ENCODE peak calls at places on chromosomes 16 and 17, in ten cellular contexts. T is PC-3; E is breast epithelium; N is left lung; Z is CD8-positive, alpha-beta memory T cell; Y is GM23248; K is AG04450; X is neuronal stem cell; V is upper lobe of right lung; D is gastrocnemius medialis. J is an unnamed sample. For H3K9me3, the result is how much of the 10 kb centered on the place peaks cover.

GRCh38 chr17:48505788-48506187 is 25.0 kb downstream of the HOXB1 start:
- DNase-seq in X (no peak), N (no peak), Y (peak), Z (peak), V (no peak), T (peak), K (no peak), E (no peak), D (no peak), J (peak)

GRCh38 chr17:16286947-16287562 is 66.2 kb downstream of the CENPV start:
- DNase-seq in Z (no peak), Y (peak), N (no peak), K (no peak), D (no peak), V (no peak), T (no peak), X (no peak), E (no peak), J (no peak)

GRCh38 chr17:45431531-45432404 is 902 bp downstream of the ARHGAP27 start:
- DNase-seq in Y (peak), D (peak), T (peak), E (peak), V (peak), Z (peak), N (peak), X (no peak), K (no peak), J (peak)

GRCh38 chr16:58937661-58938060 is 203.5 kb upstream of the GOT2 start:
- DNase-seq in V (no peak), Z (no peak), D (no peak), E (no peak), T (no peak), Y (no peak), N (no peak), X (no peak), K (no peak), J (no peak)

GRCh38 chr16:53900678-53901077 is 196.7 kb downstream of the FTO start:
- DNase-seq in Y (no peak), V (no peak), X (no peak), E (no peak), D (no peak), N (no peak), K (no peak), T (no peak), Z (no peak), J (no peak)

GRCh38 chr16:50972899-50973298 is 178.2 kb downstream of the SALL1 start:
- DNase-seq in N (no peak), T (no peak), D (no peak), E (no peak), Z (no peak), Y (no peak), X (no peak), V (no peak), K (no peak), J (no peak)

GRCh38 chr16:57087003-57087402 is 5.4 kb upstream of the CPNE2 start:
- DNase-seq in N (no peak), E (no peak), Z (no peak), X (no peak), T (no peak), Y (no peak), V (no peak), D (no peak), K (no peak), J (no peak)

GRCh38 chr17:8375738-8376259 is 705 bp downstream of the KRABD2 start:
- DNase-seq in K (no peak), Y (peak), T (no peak), E (no peak), D (no peak), X (no peak), N (no peak), Z (no peak), V (no peak), J (no peak)

GRCh38 chr16:66847533-66848057 is 3.4 kb downstream of the CA7 start:
- DNase-seq in X (no peak), V (no peak), D (no peak), E (no peak), Z (no peak), Y (no peak), N (no peak), T (no peak), K (no peak), J (no peak)

GRCh38 chr16:27311449-27311831 is 2.3 kb upstream of the IL4R start:
- DNase-seq in V (no peak), E (no peak), T (no peak), Z (no peak), Y (peak), K (no peak), D (no peak), N (no peak), X (no peak), J (no peak)

GRCh38 chr16:11679250-11679649 is 11.0 kb downstream of the SNN start:
- DNase-seq in E (no peak), K (no peak), Z (peak), X (no peak), V (peak), T (no peak), N (no peak), D (peak), Y (no peak), J (no peak)

GRCh38 chr16:84205976-84206691 is 15.2 kb downstream of the ADAD2 start:
- DNase-seq in D (no peak), E (no peak), V (no peak), Z (no peak), T (no peak), N (no peak), Y (no peak), X (no peak), K (no peak), J (no peak)

GRCh38 chr17:31099051-31099450 is 4.3 kb downstream of the NF1 start:
- DNase-seq in V (no peak), D (no peak), Z (no peak), Y (no peak), T (no peak), K (no peak), N (no peak), X (no peak), E (no peak), J (no peak)

GRCh38 chr17:74442670-74443515 is 11.0 kb downstream of the GPRC5C start:
- DNase-seq in K (no peak), V (peak), D (peak), Y (peak), Z (no peak), X (no peak), E (peak), N (peak), T (peak), J (no peak)

GRCh38 chr17:7549401-7550055 is 670 bp downstream of the TNFSF12 start:
- DNase-seq in V (peak), Z (peak), N (peak), X (no peak), K (no peak), T (no peak), D (no peak), E (no peak), Y (peak), J (peak)

GRCh38 chr17:7586673-7587419 is 3.0 kb downstream of the SOX15 start:
- DNase-seq in D (no peak), N (no peak), Y (no peak), Z (no peak), X (no peak), E (no peak), V (no peak), T (peak), K (no peak), J (no peak)

GRCh38 chr16:31767267-31767666 is 106.3 kb upstream of the ZNF267 start:
- DNase-seq in D (no peak), Z (no peak), N (no peak), Y (no peak), X (no peak), E (no peak), K (no peak), T (no peak), V (no peak), J (no peak)
- H3K9me3 ChIP-seq in D (under half), Z (half or more), N (under half), Y (under half), X (under half), E (half or more), K (half or more), T (under half), V (half or more), J (under half)

GRCh38 chr16:30075503-30076275 is at the start of gene PPP4C:
- DNase-seq in N (peak), D (peak), Y (peak), X (peak), E (peak), V (peak), T (peak), K (peak), Z (peak), J (peak)

GRCh38 chr16:30079480-30079879 is 3.7 kb downstream of the PPP4C start:
- DNase-seq in Z (no peak), K (no peak), E (no peak), T (no peak), N (no peak), D (no peak), Y (no peak), V (no peak), X (no peak), J (no peak)

GRCh38 chr16:30078744-30079143 is 3.0 kb downstream of the PPP4C start:
- DNase-seq in V (no peak), Z (no peak), T (no peak), K (no peak), D (no peak), X (no peak), N (no peak), Y (no peak), E (no peak), J (no peak)

GRCh38 chr16:30076276-30076791 is 540 bp downstream of the PPP4C start:
- DNase-seq in V (no peak), X (no peak), E (no peak), Z (no peak), D (no peak), N (no peak), T (no peak), Y (peak), K (no peak), J (no peak)

GRCh38 chr16:30077656-30078055 is 1.9 kb downstream of the PPP4C start:
- DNase-seq in X (no peak), Y (peak), Z (no peak), V (no peak), K (no peak), D (no peak), N (no peak), T (no peak), E (no peak), J (no peak)
- H3K4me3 ChIP-seq in X (peak), Y (peak), Z (no peak), V (no peak), K (peak), D (no peak), N (peak), T (peak), E (no peak), J (no peak)

DNA sequence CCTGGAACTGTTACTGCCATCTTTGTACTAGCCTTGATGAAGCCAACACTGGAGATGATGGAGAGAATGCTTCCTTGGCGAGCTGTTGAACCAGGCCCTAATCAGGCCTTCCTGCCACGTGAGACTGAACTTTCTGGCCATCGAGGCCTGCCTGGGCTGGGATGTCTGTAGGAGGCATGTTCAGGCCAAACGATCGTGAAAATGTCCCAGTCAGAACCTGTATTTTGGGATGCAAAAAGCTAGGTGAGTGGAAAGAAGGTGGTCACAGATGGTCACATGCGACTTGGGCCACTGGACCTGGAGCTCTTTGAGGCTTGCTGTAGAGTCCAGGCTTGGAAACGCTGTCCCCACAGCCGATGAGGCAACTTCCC is 12.9 kb downstream of the KNOP1 start:
- DNase-seq in K (no peak), T (no peak), Y (no peak), Z (no peak), E (no peak), X (no peak), V (no peak), D (no peak), N (no peak), J (no peak)
- H3K27ac ChIP-seq in K (peak), T (no peak), Y (peak), Z (no peak), E (peak), X (no peak), V (peak), D (peak), N (peak), J (no peak)

GRCh38 chr17:35295686-35296085 is 52.8 kb downstream of the SLFN5 start:
- DNase-seq in T (peak), D (no peak), V (no peak), X (no peak), K (no peak), Z (no peak), E (no peak), Y (peak), N (no peak), J (no peak)
- H3K9me3 ChIP-seq in T (under half), D (under half), V (under half), X (under half), K (under half), Z (under half), E (under half), Y (under half), N (under half), J (under half)

DNA sequence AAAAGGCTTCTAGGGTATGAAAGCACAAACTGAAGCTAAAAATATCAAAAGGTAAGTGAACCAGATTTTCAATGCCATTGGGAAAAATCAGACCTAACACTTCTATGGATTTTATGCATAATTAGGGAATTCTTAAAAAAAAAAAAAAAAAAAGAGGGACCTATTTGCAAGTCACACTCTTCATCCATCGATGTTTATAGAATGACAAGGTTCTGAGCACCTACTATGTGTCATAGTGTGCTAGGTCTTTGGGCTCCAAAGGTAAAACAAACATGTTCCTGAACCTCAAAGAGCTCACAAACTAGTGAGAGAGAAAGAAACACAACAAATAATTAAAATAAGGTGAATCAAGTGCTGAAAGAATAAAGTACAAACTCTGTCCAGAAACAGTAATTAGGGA is 1.9 kb downstream of the HEATR6 start:
- DNase-seq in N (no peak), T (no peak), V (no peak), D (no peak), Z (no peak), E (no peak), K (no peak), Y (no peak), X (no peak), J (no peak)
- H3K4me3 ChIP-seq in N (no peak), T (peak), V (no peak), D (no peak), Z (no peak), E (no peak), K (peak), Y (peak), X (peak), J (no peak)

DNA sequence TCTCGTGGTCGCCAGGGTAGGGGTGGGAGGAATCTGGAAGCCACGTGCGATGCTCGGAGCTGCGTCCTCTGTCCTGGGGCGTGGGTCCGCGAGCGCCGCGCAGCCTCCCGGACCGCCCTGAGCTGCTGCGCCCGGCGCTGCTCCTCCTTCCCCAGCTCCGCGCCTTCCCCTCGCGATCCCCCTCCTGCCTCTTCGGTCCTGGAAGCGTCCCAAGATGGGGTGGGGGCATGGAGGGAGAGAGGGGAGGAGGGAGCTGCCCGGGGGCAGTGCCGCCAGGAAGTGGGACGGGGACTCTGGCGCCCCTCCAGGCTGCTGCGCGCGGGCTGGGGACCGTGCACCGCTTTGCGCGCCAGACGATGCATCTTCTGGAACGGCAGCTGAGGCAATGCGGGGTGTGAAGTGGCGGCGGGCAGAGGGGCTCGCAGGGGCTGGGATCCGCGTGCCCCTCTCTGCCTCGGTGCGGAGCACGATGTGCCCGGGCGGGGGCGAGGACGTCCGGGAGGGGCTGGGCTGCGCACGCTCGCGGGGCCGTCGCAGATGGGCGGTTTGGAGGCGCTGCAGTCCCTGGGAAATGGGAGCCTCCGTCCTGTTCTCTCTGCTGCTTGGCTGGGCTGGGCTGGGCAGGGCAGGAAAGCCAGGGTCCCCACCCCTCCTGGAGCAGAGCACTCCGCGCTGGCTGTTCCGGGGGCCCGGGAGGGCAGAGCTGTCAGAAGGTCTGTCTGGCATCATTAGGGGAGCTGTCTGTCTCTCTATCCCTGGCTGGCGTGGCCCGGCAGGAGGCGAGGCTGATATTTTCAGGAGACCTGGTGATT is 388.0 kb downstream of the SEC14L1 start:
- DNase-seq in N (no peak), Z (no peak), T (no peak), K (no peak), X (peak), Y (no peak), D (no peak), V (peak), E (no peak), J (no peak)
- H3K27ac ChIP-seq in N (no peak), Z (no peak), T (no peak), K (no peak), X (no peak), Y (no peak), D (no peak), V (no peak), E (no peak), J (no peak)

GRCh38 chr16:88284626-88285513 is 97.9 kb upstream of the ZNF469 start:
- DNase-seq in T (no peak), D (no peak), Z (no peak), Y (no peak), V (no peak), E (no peak), K (no peak), X (no peak), N (no peak), J (no peak)

GRCh38 chr16:88284101-88284500 is 98.7 kb upstream of the ZNF469 start:
- DNase-seq in X (no peak), Y (no peak), V (no peak), N (no peak), E (no peak), Z (no peak), K (no peak), T (no peak), D (no peak), J (no peak)

GRCh38 chr16:88286301-88286923 is 96.3 kb upstream of the ZNF469 start:
- DNase-seq in Y (no peak), V (no peak), Z (no peak), N (no peak), D (no peak), E (no peak), K (no peak), T (no peak), X (no peak), J (no peak)

GRCh38 chr16:88287219-88287618 is 95.5 kb upstream of the ZNF469 start:
- DNase-seq in K (no peak), V (no peak), X (no peak), T (peak), D (no peak), Z (no peak), Y (no peak), E (no peak), N (no peak), J (no peak)

DNA sequence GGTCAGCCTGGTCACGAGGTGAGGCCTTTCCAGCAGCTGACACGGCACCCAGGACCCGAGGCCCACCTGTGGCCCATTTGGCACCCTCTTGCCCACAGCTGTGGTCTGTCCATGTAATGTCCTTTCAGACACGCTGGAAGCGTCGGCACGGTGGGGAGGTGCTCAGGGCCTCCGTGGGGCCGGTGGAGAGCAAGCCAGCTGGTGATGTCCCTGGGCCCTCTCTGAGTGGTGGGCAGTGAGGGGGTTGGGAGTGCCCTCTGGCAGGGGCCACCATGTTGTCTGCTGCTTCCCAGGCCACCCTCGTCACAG is 97.3 kb upstream of the ZNF469 start:
- DNase-seq in D (no peak), Z (no peak), E (no peak), X (no peak), Y (no peak), N (no peak), T (no peak), V (no peak), K (no peak), J (no peak)
- H3K9me3 ChIP-seq in D (under half), Z (under half), E (under half), X (under half), Y (under half), N (under half), T (under half), V (under half), K (under half), J (under half)

GRCh38 chr16:70568601-70569217 is 45.1 kb downstream of the SF3B3 start:
- DNase-seq in E (no peak), K (no peak), Z (no peak), D (no peak), T (no peak), X (no peak), Y (no peak), V (no peak), N (no peak), J (no peak)
- H3K4me3 ChIP-seq in E (no peak), K (no peak), Z (no peak), D (no peak), T (no peak), X (no peak), Y (no peak), V (no peak), N (no peak), J (no peak)

GRCh38 chr17:42155614-42156045 is 841 bp upstream of the RAB5C start:
- DNase-seq in D (no peak), K (no peak), T (no peak), V (no peak), X (no peak), Z (no peak), N (no peak), Y (peak), E (no peak), J (no peak)

GRCh38 chr17:42154514-42154883 is 290 bp downstream of the RAB5C start:
- DNase-seq in Y (no peak), E (no peak), X (no peak), V (no peak), D (no peak), Z (no peak), N (no peak), K (no peak), T (no peak), J (no peak)

GRCh38 chr17:42159796-42160551 is 5.2 kb upstream of the RAB5C start:
- DNase-seq in V (no peak), Z (no peak), X (no peak), D (no peak), K (no peak), T (no peak), N (no peak), E (no peak), Y (no peak), J (no peak)

DNA sequence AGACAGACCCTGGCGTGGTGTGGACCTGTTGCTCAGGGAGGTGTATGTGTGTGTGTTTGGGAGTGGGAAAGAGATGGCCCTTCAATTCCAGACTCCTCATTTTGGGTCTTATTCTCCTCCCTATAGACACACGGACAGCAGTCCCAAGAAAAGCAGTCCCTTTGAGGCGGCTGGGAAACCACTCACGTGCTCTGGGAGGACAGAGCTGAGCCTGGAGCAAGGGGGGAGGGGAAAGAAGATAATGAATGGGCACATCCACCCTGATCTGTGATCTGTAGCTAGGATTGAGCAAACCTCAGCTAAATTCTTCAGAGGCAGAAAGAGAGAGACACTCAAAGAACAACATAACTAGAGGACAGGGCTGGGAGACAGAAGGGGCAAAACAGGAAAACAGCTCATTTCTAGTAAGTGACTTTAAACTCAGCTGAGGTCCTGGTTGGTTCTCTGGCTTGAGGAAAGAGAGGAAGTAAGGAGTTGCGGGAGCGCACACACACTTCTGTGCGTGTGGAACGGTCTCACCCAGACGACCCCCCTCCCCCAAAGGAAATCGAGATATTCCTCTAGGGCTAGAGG is 784 bp downstream of the RAB5C start:
- DNase-seq in D (no peak), E (no peak), X (no peak), V (no peak), N (no peak), Y (peak), K (no peak), T (no peak), Z (no peak), J (no peak)
- H3K27ac ChIP-seq in D (peak), E (peak), X (no peak), V (peak), N (peak), Y (peak), K (peak), T (no peak), Z (peak), J (peak)

J was measured in CD4-positive, alpha-beta memory T cell.